ENCODE peak calls at places on chromosomes 3 and 15, in eight cellular contexts. One of them, this sample, is unnamed.
A peak's percentile ranks its signal among the peaks of the same experiment; 100 is the strongest.

GRCh38 chr15:70596354-70597055 is 166.9 kb downstream of the UACA start:
- DNase-seq in body of pancreas: no peak
- DNase-seq in heart left ventricle: no peak
- DNase-seq in coronary artery: no peak
- DNase-seq in SK-N-SH: no peak
- DNase-seq in CD4-positive, alpha-beta T cell: no peak
- DNase-seq in EL: peak; percentile 88
- DNase-seq in activated effector memory CD4-positive, alpha-beta T cell treated with anti-CD3 and anti-CD28 coated beads, Interleukin-2, amount 50 U/mL, for 16 hours: no peak
- DNase-seq in this sample: no peak

GRCh38 chr15:82043726-82044372 is 2.0 kb downstream of the MEX3B start:
- DNase-seq in EL: peak; percentile 7
- DNase-seq in body of pancreas: no peak
- DNase-seq in heart left ventricle: no peak
- DNase-seq in CD4-positive, alpha-beta T cell: no peak
- DNase-seq in coronary artery: no peak
- DNase-seq in SK-N-SH: peak; percentile 56
- DNase-seq in activated effector memory CD4-positive, alpha-beta T cell treated with anti-CD3 and anti-CD28 coated beads, Interleukin-2, amount 50 U/mL, for 16 hours: no peak
- DNase-seq in this sample: no peak

GRCh38 chr15:46815765-46816164 is 901.5 kb upstream of the SEMA6D start:
- DNase-seq in CD4-positive, alpha-beta T cell: no peak
- DNase-seq in coronary artery: no peak
- DNase-seq in heart left ventricle: peak; percentile 10
- DNase-seq in activated effector memory CD4-positive, alpha-beta T cell treated with anti-CD3 and anti-CD28 coated beads, Interleukin-2, amount 50 U/mL, for 16 hours: no peak
- DNase-seq in EL: no peak
- DNase-seq in SK-N-SH: peak; percentile 16
- DNase-seq in body of pancreas: peak; percentile 46
- DNase-seq in this sample: no peak

GRCh38 chr15:48865387-48866079 is 12.4 kb upstream of the EID1 start:
- DNase-seq in coronary artery: no peak
- DNase-seq in CD4-positive, alpha-beta T cell: no peak
- DNase-seq in EL: peak; percentile 48
- DNase-seq in activated effector memory CD4-positive, alpha-beta T cell treated with anti-CD3 and anti-CD28 coated beads, Interleukin-2, amount 50 U/mL, for 16 hours: no peak
- DNase-seq in SK-N-SH: no peak
- DNase-seq in heart left ventricle: no peak
- DNase-seq in body of pancreas: no peak
- DNase-seq in this sample: no peak

GRCh38 chr15:60477991-60478632 is 830 bp downstream of the ICE2 start:
- DNase-seq in EL: peak; percentile 26
- DNase-seq in body of pancreas: no peak
- DNase-seq in coronary artery: no peak
- DNase-seq in activated effector memory CD4-positive, alpha-beta T cell treated with anti-CD3 and anti-CD28 coated beads, Interleukin-2, amount 50 U/mL, for 16 hours: no peak
- DNase-seq in heart left ventricle: no peak
- DNase-seq in CD4-positive, alpha-beta T cell: no peak
- DNase-seq in SK-N-SH: peak; percentile 17
- DNase-seq in this sample: no peak

GRCh38 chr3:63763156-63763555 is 55.9 kb upstream of the C3orf49 start:
- DNase-seq in heart left ventricle: no peak
- DNase-seq in coronary artery: no peak
- DNase-seq in CD4-positive, alpha-beta T cell: no peak
- DNase-seq in body of pancreas: no peak
- DNase-seq in SK-N-SH: no peak
- DNase-seq in activated effector memory CD4-positive, alpha-beta T cell treated with anti-CD3 and anti-CD28 coated beads, Interleukin-2, amount 50 U/mL, for 16 hours: no peak
- DNase-seq in EL: peak; percentile 46
- DNase-seq in this sample: no peak

GRCh38 chr3:121759541-121760202 is 10.1 kb upstream of the GOLGB1 start:
- DNase-seq in EL: no peak
- DNase-seq in activated effector memory CD4-positive, alpha-beta T cell treated with anti-CD3 and anti-CD28 coated beads, Interleukin-2, amount 50 U/mL, for 16 hours: no peak
- DNase-seq in SK-N-SH: no peak
- DNase-seq in CD4-positive, alpha-beta T cell: no peak
- DNase-seq in coronary artery: no peak
- DNase-seq in heart left ventricle: no peak
- DNase-seq in body of pancreas: no peak
- DNase-seq in this sample: no peak

GRCh38 chr3:195162033-195162669 is 108.8 kb downstream of the XXYLT1 start:
- DNase-seq in heart left ventricle: no peak
- DNase-seq in EL: no peak
- DNase-seq in SK-N-SH: peak; percentile 83
- DNase-seq in coronary artery: no peak
- DNase-seq in body of pancreas: peak; percentile 40
- DNase-seq in activated effector memory CD4-positive, alpha-beta T cell treated with anti-CD3 and anti-CD28 coated beads, Interleukin-2, amount 50 U/mL, for 16 hours: no peak
- DNase-seq in CD4-positive, alpha-beta T cell: no peak
- DNase-seq in this sample: no peak

GRCh38 chr15:75168374-75168773 is 33.3 kb upstream of the C15orf39 start:
- DNase-seq in activated effector memory CD4-positive, alpha-beta T cell treated with anti-CD3 and anti-CD28 coated beads, Interleukin-2, amount 50 U/mL, for 16 hours: no peak
- DNase-seq in SK-N-SH: no peak
- DNase-seq in coronary artery: no peak
- DNase-seq in EL: no peak
- DNase-seq in CD4-positive, alpha-beta T cell: no peak
- DNase-seq in body of pancreas: no peak
- DNase-seq in heart left ventricle: no peak
- DNase-seq in this sample: no peak

GRCh38 chr15:51288143-51289065 is 50.0 kb downstream of the CYP19A1 start:
- DNase-seq in coronary artery: peak; percentile 50
- DNase-seq in EL: no peak
- DNase-seq in CD4-positive, alpha-beta T cell: no peak
- DNase-seq in heart left ventricle: no peak
- DNase-seq in SK-N-SH: no peak
- DNase-seq in activated effector memory CD4-positive, alpha-beta T cell treated with anti-CD3 and anti-CD28 coated beads, Interleukin-2, amount 50 U/mL, for 16 hours: no peak
- DNase-seq in body of pancreas: no peak
- DNase-seq in this sample: no peak

GRCh38 chr3:107543666-107544065 is 20.9 kb downstream of the BBX start:
- DNase-seq in activated effector memory CD4-positive, alpha-beta T cell treated with anti-CD3 and anti-CD28 coated beads, Interleukin-2, amount 50 U/mL, for 16 hours: no peak
- DNase-seq in EL: no peak
- DNase-seq in heart left ventricle: no peak
- DNase-seq in body of pancreas: peak; percentile 14
- DNase-seq in SK-N-SH: no peak
- DNase-seq in CD4-positive, alpha-beta T cell: no peak
- DNase-seq in coronary artery: no peak
- DNase-seq in this sample: no peak

GRCh38 chr3:186532641-186533072 is 11.5 kb downstream of the CRYGS start:
- DNase-seq in EL: no peak
- DNase-seq in SK-N-SH: peak; percentile 68
- DNase-seq in CD4-positive, alpha-beta T cell: no peak
- DNase-seq in heart left ventricle: no peak
- DNase-seq in body of pancreas: no peak
- DNase-seq in activated effector memory CD4-positive, alpha-beta T cell treated with anti-CD3 and anti-CD28 coated beads, Interleukin-2, amount 50 U/mL, for 16 hours: no peak
- DNase-seq in coronary artery: no peak
- DNase-seq in this sample: no peak

GRCh38 chr3:189772584-189772983 is 141.4 kb downstream of the TP63 start:
- DNase-seq in activated effector memory CD4-positive, alpha-beta T cell treated with anti-CD3 and anti-CD28 coated beads, Interleukin-2, amount 50 U/mL, for 16 hours: no peak
- DNase-seq in EL: peak; percentile 29
- DNase-seq in heart left ventricle: no peak
- DNase-seq in SK-N-SH: no peak
- DNase-seq in body of pancreas: no peak
- DNase-seq in coronary artery: no peak
- DNase-seq in CD4-positive, alpha-beta T cell: no peak
- DNase-seq in this sample: no peak

GRCh38 chr3:42725454-42725853 is 22.9 kb upstream of the HHATL start:
- DNase-seq in coronary artery: no peak
- DNase-seq in SK-N-SH: no peak
- DNase-seq in CD4-positive, alpha-beta T cell: no peak
- DNase-seq in body of pancreas: no peak
- DNase-seq in activated effector memory CD4-positive, alpha-beta T cell treated with anti-CD3 and anti-CD28 coated beads, Interleukin-2, amount 50 U/mL, for 16 hours: no peak
- DNase-seq in heart left ventricle: no peak
- DNase-seq in EL: no peak
- DNase-seq in this sample: no peak

GRCh38 chr15:58549013-58549779 is 117.4 kb downstream of the LIPC start:
- DNase-seq in EL: no peak
- DNase-seq in CD4-positive, alpha-beta T cell: no peak
- DNase-seq in body of pancreas: no peak
- DNase-seq in coronary artery: no peak
- DNase-seq in heart left ventricle: no peak
- DNase-seq in activated effector memory CD4-positive, alpha-beta T cell treated with anti-CD3 and anti-CD28 coated beads, Interleukin-2, amount 50 U/mL, for 16 hours: no peak
- DNase-seq in SK-N-SH: peak; percentile 49
- DNase-seq in this sample: no peak

GRCh38 chr15:76139368-76140068 is 79.7 kb downstream of the TMEM266 start:
- DNase-seq in heart left ventricle: peak; percentile 59
- DNase-seq in coronary artery: no peak
- DNase-seq in body of pancreas: peak; percentile 89
- DNase-seq in CD4-positive, alpha-beta T cell: peak; percentile 56
- DNase-seq in SK-N-SH: peak; percentile 81
- DNase-seq in EL: peak; percentile 74
- DNase-seq in activated effector memory CD4-positive, alpha-beta T cell treated with anti-CD3 and anti-CD28 coated beads, Interleukin-2, amount 50 U/mL, for 16 hours: peak; percentile 84
- DNase-seq in this sample: peak; percentile 50

GRCh38 chr15:43251185-43251862 is 15.4 kb downstream of the TGM5 start:
- DNase-seq in heart left ventricle: no peak
- DNase-seq in SK-N-SH: no peak
- DNase-seq in coronary artery: peak; percentile 31
- DNase-seq in activated effector memory CD4-positive, alpha-beta T cell treated with anti-CD3 and anti-CD28 coated beads, Interleukin-2, amount 50 U/mL, for 16 hours: no peak
- DNase-seq in body of pancreas: no peak
- DNase-seq in EL: no peak
- DNase-seq in CD4-positive, alpha-beta T cell: no peak
- DNase-seq in this sample: no peak

GRCh38 chr3:127275287-127275781 is 12.5 kb downstream of the PRR20G start:
- DNase-seq in EL: peak; percentile 19
- DNase-seq in heart left ventricle: no peak
- DNase-seq in body of pancreas: no peak
- DNase-seq in CD4-positive, alpha-beta T cell: no peak
- DNase-seq in SK-N-SH: no peak
- DNase-seq in activated effector memory CD4-positive, alpha-beta T cell treated with anti-CD3 and anti-CD28 coated beads, Interleukin-2, amount 50 U/mL, for 16 hours: no peak
- DNase-seq in coronary artery: no peak
- DNase-seq in this sample: no peak

GRCh38 chr3:99532246-99532645 is 106.1 kb upstream of the COL8A1 start:
- DNase-seq in coronary artery: no peak
- DNase-seq in EL: peak; percentile 84
- DNase-seq in CD4-positive, alpha-beta T cell: no peak
- DNase-seq in SK-N-SH: peak; percentile 8
- DNase-seq in activated effector memory CD4-positive, alpha-beta T cell treated with anti-CD3 and anti-CD28 coated beads, Interleukin-2, amount 50 U/mL, for 16 hours: no peak
- DNase-seq in heart left ventricle: peak; percentile 41
- DNase-seq in body of pancreas: no peak
- DNase-seq in this sample: no peak

GRCh38 chr15:87941606-87942005 is 314.9 kb downstream of the NTRK3 start:
- DNase-seq in coronary artery: no peak
- DNase-seq in EL: no peak
- DNase-seq in body of pancreas: no peak
- DNase-seq in activated effector memory CD4-positive, alpha-beta T cell treated with anti-CD3 and anti-CD28 coated beads, Interleukin-2, amount 50 U/mL, for 16 hours: no peak
- DNase-seq in SK-N-SH: no peak
- DNase-seq in heart left ventricle: no peak
- DNase-seq in CD4-positive, alpha-beta T cell: no peak
- DNase-seq in this sample: no peak